ENCODE peak calls at places on chromosomes 5 and 9, in six cellular contexts. F is PC-3, T is gastrocnemius medialis, A is heart right ventricle, X is hepatocyte, S is A549. Y is an unnamed sample.

GRCh38 chr5:154970759-154971158 is 29.9 kb downstream of the MRPL22 start:
- DNase-seq in F (peak), T (no peak), A (no peak), X (peak), S (no peak), Y (peak)

GRCh38 chr5:36685631-36686147 is 79.3 kb downstream of the SLC1A3 start:
- DNase-seq in F (no peak), T (no peak), A (no peak), X (no peak), S (no peak), Y (peak)

GRCh38 chr5:132746592-132747063 is 598 bp upstream of the CCNI2 start:
- DNase-seq in F (no peak), T (no peak), A (no peak), X (peak), S (no peak), Y (peak)

GRCh38 chr5:172868436-172868923 is 34.4 kb downstream of the ERGIC1 start:
- DNase-seq in F (peak), T (no peak), A (no peak), X (no peak), S (peak), Y (no peak)

GRCh38 chr9:73014011-73014410 is 61.2 kb upstream of the ALDH1A1 start:
- DNase-seq in F (no peak), T (no peak), A (no peak), X (no peak), S (no peak), Y (no peak)

GRCh38 chr5:79349047-79349446 is 113.1 kb downstream of the JMY start:
- DNase-seq in F (peak), T (no peak), A (no peak), X (no peak), S (no peak), Y (no peak)

GRCh38 chr5:148469446-148470062 is 85.8 kb downstream of the FBXO38 start:
- DNase-seq in F (peak), T (no peak), A (no peak), X (no peak), S (no peak), Y (no peak)

GRCh38 chr5:55850839-55851674 is at the start of gene IL31RA:
- DNase-seq in F (peak), T (no peak), A (no peak), X (peak), S (peak), Y (peak)

GRCh38 chr9:98255064-98255577 is 328 bp downstream of the TBC1D2 start:
- DNase-seq in F (peak), T (no peak), A (no peak), X (no peak), S (no peak), Y (peak)

GRCh38 chr9:131395027-131395744 is 1.3 kb downstream of the PRRC2B start:
- DNase-seq in F (peak), T (no peak), A (peak), X (peak), S (no peak), Y (peak)

GRCh38 chr5:1793966-1794895 is 5.4 kb downstream of the MRPL36 start:
- DNase-seq in F (peak), T (no peak), A (no peak), X (no peak), S (no peak), Y (peak)

GRCh38 chr9:106487256-106487655 is 375.7 kb upstream of the ZNF462 start:
- DNase-seq in F (no peak), T (no peak), A (no peak), X (no peak), S (no peak), Y (no peak)

GRCh38 chr9:123686131-123686848 is 243.6 kb downstream of the DENND1A start:
- DNase-seq in F (peak), T (peak), A (no peak), X (peak), S (no peak), Y (no peak)

GRCh38 chr9:33168941-33169544 is 1.9 kb upstream of the B4GALT1 start:
- DNase-seq in F (no peak), T (no peak), A (no peak), X (no peak), S (no peak), Y (no peak)

GRCh38 chr5:2633992-2634391 is 117.5 kb downstream of the IRX2 start:
- DNase-seq in F (peak), T (no peak), A (no peak), X (peak), S (no peak), Y (no peak)

GRCh38 chr9:91162784-91163440 is 198.8 kb downstream of the AUH start:
- DNase-seq in F (peak), T (peak), A (no peak), X (peak), S (no peak), Y (peak)

GRCh38 chr5:175872287-175873089 is 1.1 kb downstream of the CPLX2 start:
- DNase-seq in F (no peak), T (no peak), A (no peak), X (no peak), S (peak), Y (peak)
- TF ChIP-seq CTCF in F (no peak), T (no peak), A (no peak), X (no peak), S (no peak), Y (no peak)

DNA sequence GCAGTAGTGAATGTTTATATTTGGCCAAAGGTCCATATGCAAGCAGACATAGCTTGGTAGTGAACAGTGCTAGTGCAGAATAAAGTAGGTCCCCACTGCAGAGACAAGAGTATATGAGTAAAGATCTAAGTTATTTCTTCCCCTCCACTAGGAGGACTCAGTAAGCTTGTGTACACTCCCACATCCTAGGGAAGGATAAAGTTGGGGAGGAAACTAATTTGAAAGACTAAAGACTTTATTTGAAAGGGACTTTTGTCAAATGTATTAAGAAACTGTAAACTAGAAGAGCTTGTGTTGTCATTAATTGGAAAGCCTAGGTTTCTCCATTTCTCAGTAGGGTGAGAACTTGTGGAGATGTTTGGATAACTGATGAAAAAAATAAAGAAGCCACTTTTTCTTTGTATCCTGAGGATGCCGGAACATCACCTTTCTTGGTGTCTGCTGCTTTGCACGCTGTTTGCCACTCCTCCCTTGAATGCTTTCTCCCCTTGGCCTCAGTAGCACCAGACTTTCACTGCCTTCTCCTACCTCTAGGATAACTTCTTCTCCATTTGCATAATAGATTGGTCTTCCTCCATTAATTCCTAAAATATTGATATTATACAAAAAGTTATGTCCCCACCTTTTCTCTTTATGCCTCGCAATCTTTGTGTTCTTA is 329.0 kb downstream of the PARP8 start:
- DNase-seq in F (peak), T (no peak), A (no peak), X (no peak), S (no peak), Y (no peak)
- TF ChIP-seq CTCF in F (peak), T (no peak), A (no peak), X (no peak), S (no peak), Y (no peak)

GRCh38 chr9:95104966-95105365 is 212.5 kb downstream of the FANCC start:
- DNase-seq in F (no peak), T (peak), A (no peak), X (no peak), S (no peak), Y (no peak)

GRCh38 chr9:95102572-95102971 is 214.9 kb downstream of the FANCC start:
- DNase-seq in F (no peak), T (no peak), A (no peak), X (no peak), S (no peak), Y (no peak)

GRCh38 chr9:95102001-95102433 is 215.5 kb downstream of the FANCC start:
- DNase-seq in F (no peak), T (no peak), A (no peak), X (no peak), S (no peak), Y (no peak)

GRCh38 chr9:95104088-95104960 is 213.2 kb downstream of the FANCC start:
- DNase-seq in F (no peak), T (no peak), A (no peak), X (no peak), S (no peak), Y (no peak)

GRCh38 chr9:95103385-95104087 is 214.0 kb downstream of the FANCC start:
- DNase-seq in F (no peak), T (no peak), A (peak), X (no peak), S (no peak), Y (no peak)
- TF ChIP-seq CTCF in F (no peak), T (no peak), A (no peak), X (no peak), S (no peak), Y (peak)

GRCh38 chr5:141835928-141836667 is 42.1 kb downstream of the PCDH1 start:
- DNase-seq in F (no peak), T (no peak), A (peak), X (no peak), S (no peak), Y (no peak)
- TF ChIP-seq CTCF in F (no peak), T (no peak), A (no peak), X (no peak), S (no peak), Y (no peak)

DNA sequence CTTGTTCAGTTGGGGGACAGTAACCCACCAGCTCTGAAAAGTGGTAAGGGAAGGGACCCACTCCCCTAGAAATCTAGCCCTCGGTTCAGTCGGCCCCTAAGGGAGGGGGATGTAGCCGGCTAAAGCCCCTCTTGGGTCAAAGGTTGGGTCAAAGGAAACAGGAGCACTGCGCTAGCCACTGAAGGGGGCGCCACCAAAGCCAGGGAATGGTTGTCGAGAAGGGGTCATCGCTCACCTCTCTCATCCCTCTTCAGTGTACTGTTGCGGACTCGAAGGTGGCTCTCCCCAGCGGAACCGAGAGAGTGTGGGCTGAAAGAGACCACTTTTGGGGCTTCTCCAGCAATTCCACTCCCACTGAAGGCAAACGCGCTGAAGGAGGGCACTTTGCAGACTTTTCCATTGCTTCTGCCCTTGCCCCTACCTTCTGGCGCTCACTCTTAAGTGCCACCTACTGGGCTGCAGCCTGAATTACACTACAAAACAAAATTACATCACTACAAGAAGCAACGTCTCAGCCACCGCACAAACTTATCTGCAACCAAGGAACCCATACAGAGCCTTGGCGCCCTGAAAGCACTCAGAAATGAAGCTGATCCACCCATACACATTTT is 396.9 kb downstream of the PDE4D start:
- DNase-seq in F (peak), T (no peak), A (no peak), X (no peak), S (no peak), Y (peak)
- TF ChIP-seq CTCF in F (peak), T (no peak), A (no peak), X (peak), S (peak), Y (peak)

DNA sequence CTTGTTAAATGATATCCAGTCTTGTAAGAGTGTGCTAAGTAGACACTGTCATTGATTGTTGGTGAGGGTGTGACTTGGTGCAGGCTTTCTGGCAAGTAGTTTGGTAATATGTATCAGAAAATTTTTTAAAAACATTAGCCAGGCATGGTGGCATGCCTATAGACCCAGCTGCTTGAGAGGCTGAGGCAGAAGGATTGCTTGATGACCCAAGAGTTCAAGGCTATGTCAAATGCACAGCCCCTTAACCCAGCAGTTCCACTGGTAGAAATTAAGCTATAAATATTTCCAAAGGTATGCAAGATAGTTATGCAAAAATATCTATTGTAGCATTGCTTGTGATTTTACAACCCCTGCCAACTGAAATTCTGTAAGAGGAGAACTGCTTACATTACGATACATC is 24.2 kb downstream of the ZBTB43 start:
- DNase-seq in F (no peak), T (no peak), A (no peak), X (no peak), S (no peak), Y (no peak)
- TF ChIP-seq CTCF in F (no peak), T (no peak), A (no peak), X (no peak), S (no peak), Y (no peak)

GRCh38 chr9:89743576-89744254 is 138.9 kb downstream of the GADD45G start:
- DNase-seq in F (no peak), T (no peak), A (no peak), X (no peak), S (no peak), Y (no peak)
- TF ChIP-seq CTCF in F (no peak), T (no peak), A (no peak), X (no peak), S (no peak), Y (no peak)

GRCh38 chr9:103789686-103790085 is 304.4 kb upstream of the SMC2 start:
- DNase-seq in F (peak), T (no peak), A (no peak), X (peak), S (no peak), Y (peak)
- TF ChIP-seq CTCF in F (peak), T (no peak), A (peak), X (peak), S (no peak), Y (peak)

GRCh38 chr9:125361837-125362531 is 100.4 kb downstream of the GAPVD1 start:
- DNase-seq in F (peak), T (no peak), A (no peak), X (peak), S (no peak), Y (peak)
- TF ChIP-seq CTCF in F (peak), T (no peak), A (peak), X (peak), S (peak), Y (peak)

DNA sequence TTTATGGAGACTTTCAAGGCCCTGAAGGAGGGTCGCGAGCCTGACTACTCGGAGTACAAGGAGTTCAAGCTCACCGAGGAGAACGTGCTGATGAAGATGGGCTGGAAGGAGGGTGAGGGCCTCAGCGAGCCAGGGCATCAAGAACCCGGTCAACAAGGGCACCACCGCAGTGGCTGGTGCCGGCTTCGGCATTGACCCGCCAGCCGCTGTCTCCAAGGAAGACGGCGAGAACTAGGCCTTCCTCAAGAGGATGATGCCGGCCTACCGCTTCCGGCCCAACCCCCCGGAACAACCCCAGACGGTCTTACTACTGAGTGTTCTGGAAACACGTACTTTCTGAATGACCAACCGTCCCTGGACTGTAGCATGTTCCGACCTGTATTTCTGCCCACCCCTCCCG is 169.2 kb downstream of the HINT1 start:
- DNase-seq in F (no peak), T (no peak), A (no peak), X (no peak), S (no peak), Y (no peak)
- TF ChIP-seq CTCF in F (no peak), T (no peak), A (no peak), X (no peak), S (no peak), Y (no peak)